ENCODE peak calls at places on chromosome 20, in six cellular contexts. N is suprapubic skin, X is psoas muscle, U is hepatocyte, J is left lung, F is right atrium auricular region. V is an unnamed sample. For H3K4me1, the result is how much of the 10 kb centered on the place peaks cover.

GRCh38 chr20:4546786-4547185 is 174.9 kb upstream of the PRND start:
- DNase-seq in X (no peak), U (peak), N (no peak), J (no peak), F (no peak), V (no peak)

GRCh38 chr20:1757072-1757471 is 99.5 kb upstream of the SIRPG start:
- DNase-seq in F (no peak), U (no peak), X (no peak), J (no peak), N (no peak), V (no peak)

GRCh38 chr20:49790077-49790798 is 22.4 kb upstream of the SLC9A8 start:
- DNase-seq in J (no peak), N (no peak), X (peak), U (peak), F (peak), V (no peak)

GRCh38 chr20:50911716-50912115 is 19.5 kb downstream of the ADNP start:
- DNase-seq in F (no peak), N (no peak), U (no peak), X (no peak), J (no peak), V (no peak)

GRCh38 chr20:38623061-38623460 is 21.5 kb downstream of the ARHGAP40 start:
- DNase-seq in F (no peak), U (no peak), X (no peak), J (no peak), N (no peak), V (no peak)

GRCh38 chr20:1509237-1509636 is 18.0 kb upstream of the SIRPB2 start:
- DNase-seq in F (no peak), J (no peak), N (no peak), X (no peak), U (peak), V (peak)

GRCh38 chr20:2101057-2101934 is at the start of gene STK35:
- DNase-seq in X (peak), J (no peak), N (no peak), U (peak), F (no peak), V (no peak)

GRCh38 chr20:982754-983153 is 19.4 kb downstream of the RSPO4 start:
- DNase-seq in N (no peak), F (no peak), U (no peak), J (no peak), X (no peak), V (no peak)

GRCh38 chr20:14688045-14688444 is 350.6 kb upstream of the FLRT3 start:
- DNase-seq in N (no peak), U (no peak), X (no peak), F (no peak), J (no peak), V (no peak)

GRCh38 chr20:15555913-15556312 is 1017.3 kb downstream of the KIF16B start:
- DNase-seq in X (no peak), N (no peak), U (peak), J (no peak), F (no peak), V (no peak)

GRCh38 chr20:39117486-39117885 is 155.3 kb downstream of the DHX35 start:
- DNase-seq in N (no peak), X (no peak), U (peak), F (no peak), J (no peak), V (no peak)

GRCh38 chr20:58023781-58024180 is 204.7 kb downstream of the ANKRD60 start:
- DNase-seq in U (no peak), X (no peak), F (peak), J (no peak), N (no peak), V (no peak)

GRCh38 chr20:24957326-24957996 is 8.4 kb downstream of the CST7 start:
- DNase-seq in X (no peak), U (no peak), N (no peak), J (no peak), F (peak), V (no peak)

GRCh38 chr20:57398231-57398821 is 7.1 kb downstream of the RBM38 start:
- DNase-seq in F (no peak), N (no peak), J (peak), U (no peak), X (peak), V (peak)

DNA sequence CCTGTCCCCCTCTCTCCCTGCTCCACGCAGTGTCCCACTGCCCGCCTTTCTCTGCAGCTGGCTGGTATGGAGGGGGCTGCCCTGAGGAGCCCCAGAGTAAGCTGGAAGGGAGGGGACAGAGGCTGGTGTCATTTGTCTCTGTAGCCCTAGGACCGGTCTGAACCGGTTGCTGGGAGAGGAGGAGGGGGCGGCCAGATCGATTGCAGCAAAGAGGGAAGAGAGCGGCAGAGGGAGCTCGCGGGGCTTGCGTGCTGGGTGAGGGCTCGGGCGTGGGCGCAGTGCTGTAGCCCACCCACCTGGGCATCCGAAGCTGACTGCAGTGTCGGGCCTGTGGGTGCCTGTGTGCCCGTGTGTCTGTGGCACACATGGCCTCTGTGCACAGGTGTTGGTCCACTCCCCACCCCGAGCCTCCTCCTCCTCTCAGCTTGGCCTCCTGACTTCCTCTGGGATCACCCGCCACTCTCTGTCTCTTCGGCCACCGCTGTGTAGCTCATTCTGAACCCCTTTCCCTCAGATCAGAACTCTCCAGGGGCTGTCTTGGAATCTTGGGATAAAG is 50.7 kb downstream of the SRC start:
- DNase-seq in X (peak), U (peak), J (no peak), F (no peak), N (no peak), V (no peak)
- H3K4me3 ChIP-seq in X (no peak), U (no peak), J (no peak), F (no peak), N (no peak), V (no peak)

GRCh38 chr20:45832619-45833018 is 980 bp upstream of the SNX21 start:
- DNase-seq in X (no peak), U (no peak), N (no peak), J (no peak), F (no peak), V (no peak)
- H3K27ac ChIP-seq in X (peak), U (peak), N (peak), J (peak), F (peak), V (no peak)

GRCh38 chr20:19977373-19977770 is 39.8 kb upstream of the NAA20 start:
- DNase-seq in N (no peak), X (no peak), F (no peak), U (no peak), J (no peak), V (no peak)

GRCh38 chr20:19975901-19976300 is 41.3 kb upstream of the NAA20 start:
- DNase-seq in N (no peak), X (no peak), J (no peak), U (no peak), F (no peak), V (no peak)

GRCh38 chr20:19978511-19979210 is 38.5 kb upstream of the NAA20 start:
- DNase-seq in N (no peak), U (no peak), J (no peak), X (no peak), F (no peak), V (no peak)

GRCh38 chr20:19975436-19975799 is 41.7 kb upstream of the NAA20 start:
- DNase-seq in U (no peak), N (no peak), J (peak), F (no peak), X (no peak), V (no peak)

DNA sequence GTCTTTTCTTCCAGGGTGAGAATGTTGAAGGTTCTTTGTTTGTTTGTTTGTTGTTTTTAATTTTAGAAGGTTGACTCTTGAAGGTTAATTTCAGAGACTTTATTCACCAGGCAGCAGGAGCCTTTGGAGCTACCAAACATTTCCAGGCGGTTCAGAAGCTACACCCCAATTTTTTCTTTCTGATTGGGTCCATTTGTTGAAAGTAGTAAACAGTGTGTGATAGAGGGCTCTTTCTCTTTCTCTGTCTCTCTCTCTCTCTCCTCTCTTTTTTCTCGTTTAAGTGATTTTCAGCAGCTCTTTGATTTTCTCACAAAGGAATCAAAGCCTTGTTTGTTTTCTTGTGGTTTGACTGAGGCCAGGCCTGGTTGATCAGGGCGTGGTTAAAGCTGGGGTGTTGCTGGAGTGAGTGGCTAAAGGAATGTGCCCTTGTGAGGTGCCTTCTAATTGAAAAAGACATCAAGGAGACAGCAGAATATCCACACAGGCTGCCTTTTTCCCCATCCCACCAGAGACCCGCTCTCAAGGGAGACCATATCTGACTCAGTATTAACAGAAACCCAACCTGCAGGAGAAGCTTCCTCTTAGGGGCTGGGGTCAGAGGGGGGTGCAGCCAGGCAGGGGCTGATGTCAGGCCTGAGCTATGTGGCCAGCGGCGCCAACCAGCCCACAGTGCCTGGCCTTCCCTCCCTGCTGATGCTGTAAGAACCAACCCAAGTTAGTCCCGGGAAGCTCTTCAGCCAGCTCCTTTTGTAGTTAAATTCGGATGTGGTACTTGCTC is 40.4 kb upstream of the NAA20 start:
- DNase-seq in J (peak), F (peak), N (no peak), X (peak), U (peak), V (peak)
- H3K4me1 ChIP-seq in J (under half), F (half or more), N (half or more), X (half or more), U (under half), V (under half)

GRCh38 chr20:8131598-8132014 is 460 bp upstream of the PLCB1 start:
- DNase-seq in X (no peak), J (no peak), N (no peak), F (no peak), U (no peak), V (no peak)
- H3K4me3 ChIP-seq in X (peak), J (peak), N (peak), F (peak), U (peak), V (no peak)

GRCh38 chr20:33526769-33527168 is 36.9 kb downstream of the CBFA2T2 start:
- DNase-seq in X (no peak), N (no peak), F (no peak), U (no peak), J (no peak), V (no peak)

GRCh38 chr20:33532753-33533459 is 43.0 kb downstream of the CBFA2T2 start:
- DNase-seq in U (peak), X (no peak), N (no peak), J (no peak), F (no peak), V (no peak)

GRCh38 chr20:33531047-33531877 is 41.4 kb downstream of the CBFA2T2 start:
- DNase-seq in U (peak), N (no peak), J (no peak), X (no peak), F (no peak), V (no peak)
- H3K27ac ChIP-seq in U (peak), N (no peak), J (peak), X (no peak), F (no peak), V (no peak)

GRCh38 chr20:62409086-62409853 is 2.2 kb upstream of the CABLES2 start:
- DNase-seq in U (no peak), F (no peak), N (no peak), J (no peak), X (no peak), V (no peak)

GRCh38 chr20:62411479-62412193 is 4.6 kb upstream of the CABLES2 start:
- DNase-seq in X (no peak), N (no peak), U (no peak), J (no peak), F (no peak), V (no peak)

GRCh38 chr20:62410742-62411478 is 3.8 kb upstream of the CABLES2 start:
- DNase-seq in U (no peak), N (no peak), F (no peak), X (no peak), J (no peak), V (no peak)

GRCh38 chr20:62408640-62409039 is 1.6 kb upstream of the CABLES2 start:
- DNase-seq in U (no peak), N (no peak), X (no peak), F (no peak), J (no peak), V (no peak)

GRCh38 chr20:62409935-62410741 is 3.1 kb upstream of the CABLES2 start:
- DNase-seq in X (peak), N (no peak), J (peak), F (no peak), U (peak), V (no peak)
- H3K4me1 ChIP-seq in X (under half), N (under half), J (under half), F (under half), U (under half), V (under half)